ENCODE peak calls at places on chromosomes 13 and 19, in four cellular contexts. One of them, this sample, is unnamed.

GRCh38 chr19:41373993-41374392 is 2.3 kb upstream of the TMEM91 start:
- DNase-seq in A549: no peak
- DNase-seq in GM12878: no peak
- DNase-seq in HCT116: no peak
- DNase-seq in this sample: peak

GRCh38 chr13:112983428-112984196 is 14.6 kb downstream of the MCF2L start:
- DNase-seq in GM12878: no peak
- DNase-seq in A549: no peak
- DNase-seq in HCT116: no peak
- DNase-seq in this sample: no peak

GRCh38 chr19:44640518-44640917 is 3.2 kb upstream of the PVR start:
- DNase-seq in GM12878: no peak
- DNase-seq in HCT116: no peak
- DNase-seq in A549: no peak
- DNase-seq in this sample: no peak

GRCh38 chr19:31518216-31518615 is 169.0 kb upstream of the TSHZ3 start:
- DNase-seq in HCT116: no peak
- DNase-seq in GM12878: no peak
- DNase-seq in A549: no peak
- DNase-seq in this sample: no peak

GRCh38 chr13:95050800-95051620 is 250.2 kb downstream of the ABCC4 start:
- DNase-seq in A549: no peak
- DNase-seq in GM12878: no peak
- DNase-seq in HCT116: no peak
- DNase-seq in this sample: no peak

GRCh38 chr19:19110410-19111137 is 27.7 kb downstream of the TMEM161A start:
- DNase-seq in HCT116: no peak
- DNase-seq in GM12878: no peak
- DNase-seq in A549: no peak
- DNase-seq in this sample: peak

GRCh38 chr19:16509141-16510061 is 13.2 kb downstream of the C19orf44 start:
- DNase-seq in GM12878: no peak
- DNase-seq in HCT116: no peak
- DNase-seq in A549: no peak
- DNase-seq in this sample: no peak

GRCh38 chr13:33509642-33510229 is 224.2 kb upstream of the STARD13 start:
- DNase-seq in HCT116: no peak
- DNase-seq in A549: no peak
- DNase-seq in GM12878: no peak
- DNase-seq in this sample: peak

GRCh38 chr19:40362160-40362559 is 13.7 kb downstream of the PLD3 start:
- DNase-seq in A549: no peak
- DNase-seq in GM12878: no peak
- DNase-seq in HCT116: no peak
- DNase-seq in this sample: no peak

GRCh38 chr13:44181938-44182337 is 191.7 kb upstream of the SERP2 start:
- DNase-seq in HCT116: no peak
- DNase-seq in A549: no peak
- DNase-seq in GM12878: no peak
- DNase-seq in this sample: no peak

GRCh38 chr19:54165222-54165621 is 5.7 kb upstream of the LENG1 start:
- DNase-seq in HCT116: no peak
- DNase-seq in GM12878: no peak
- DNase-seq in A549: no peak
- DNase-seq in this sample: no peak

GRCh38 chr19:43778651-43779050 is 2.1 kb downstream of the KCNN4 start:
- DNase-seq in HCT116: no peak
- DNase-seq in A549: no peak
- DNase-seq in GM12878: no peak
- DNase-seq in this sample: no peak

GRCh38 chr19:48966541-48967345 is 1.6 kb downstream of the FTL start:
- DNase-seq in HCT116: no peak
- DNase-seq in A549: no peak
- DNase-seq in GM12878: no peak
- DNase-seq in this sample: no peak
- TF ChIP-seq MAX in HCT116: no peak
- TF ChIP-seq MAX in A549: no peak
- TF ChIP-seq MAX in GM12878: no peak
- TF ChIP-seq MAX in this sample: no peak

GRCh38 chr13:45860240-45860639 is 8.7 kb upstream of the SIAH3 start:
- DNase-seq in A549: no peak
- DNase-seq in HCT116: no peak
- DNase-seq in GM12878: no peak
- DNase-seq in this sample: peak

GRCh38 chr13:45861352-45861751 is 9.8 kb upstream of the SIAH3 start:
- DNase-seq in A549: no peak
- DNase-seq in GM12878: no peak
- DNase-seq in HCT116: no peak
- DNase-seq in this sample: peak

GRCh38 chr13:45863716-45864590 is 12.4 kb upstream of the SIAH3 start:
- DNase-seq in HCT116: no peak
- DNase-seq in GM12878: no peak
- DNase-seq in A549: no peak
- DNase-seq in this sample: no peak

GRCh38 chr13:45865414-45865813 is 13.9 kb upstream of the SIAH3 start:
- DNase-seq in GM12878: no peak
- DNase-seq in A549: no peak
- DNase-seq in HCT116: no peak
- DNase-seq in this sample: no peak

DNA sequence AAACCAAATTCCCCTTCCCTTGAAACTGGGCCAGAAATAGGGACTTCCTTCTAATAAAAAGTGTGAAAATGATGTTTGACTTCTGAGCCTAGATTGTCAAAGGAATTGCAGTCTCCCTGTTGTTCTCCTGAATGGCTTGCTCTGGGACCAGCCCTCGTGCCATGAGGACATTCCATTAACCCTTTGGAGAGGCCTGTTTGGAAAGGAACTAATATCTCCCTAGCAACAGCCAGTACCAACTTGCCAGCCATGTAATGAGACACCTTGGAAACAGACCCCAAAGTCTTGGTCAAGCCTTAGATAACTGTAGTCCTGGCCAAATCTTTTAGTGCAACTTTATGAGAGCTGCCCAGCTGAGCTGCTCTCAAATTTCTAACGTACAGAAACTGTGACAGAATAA is 8.1 kb upstream of the SIAH3 start:
- DNase-seq in GM12878: no peak
- DNase-seq in A549: no peak
- DNase-seq in HCT116: no peak
- DNase-seq in this sample: no peak
- TF ChIP-seq MAX in GM12878: no peak
- TF ChIP-seq MAX in A549: no peak
- TF ChIP-seq MAX in HCT116: no peak
- TF ChIP-seq MAX in this sample: no peak

GRCh38 chr13:79491715-79492114 is 10.8 kb downstream of the NDFIP2 start:
- DNase-seq in A549: no peak
- DNase-seq in HCT116: no peak
- DNase-seq in GM12878: no peak
- DNase-seq in this sample: no peak
- TF ChIP-seq MAX in A549: no peak
- TF ChIP-seq MAX in HCT116: no peak
- TF ChIP-seq MAX in GM12878: no peak
- TF ChIP-seq MAX in this sample: no peak

DNA sequence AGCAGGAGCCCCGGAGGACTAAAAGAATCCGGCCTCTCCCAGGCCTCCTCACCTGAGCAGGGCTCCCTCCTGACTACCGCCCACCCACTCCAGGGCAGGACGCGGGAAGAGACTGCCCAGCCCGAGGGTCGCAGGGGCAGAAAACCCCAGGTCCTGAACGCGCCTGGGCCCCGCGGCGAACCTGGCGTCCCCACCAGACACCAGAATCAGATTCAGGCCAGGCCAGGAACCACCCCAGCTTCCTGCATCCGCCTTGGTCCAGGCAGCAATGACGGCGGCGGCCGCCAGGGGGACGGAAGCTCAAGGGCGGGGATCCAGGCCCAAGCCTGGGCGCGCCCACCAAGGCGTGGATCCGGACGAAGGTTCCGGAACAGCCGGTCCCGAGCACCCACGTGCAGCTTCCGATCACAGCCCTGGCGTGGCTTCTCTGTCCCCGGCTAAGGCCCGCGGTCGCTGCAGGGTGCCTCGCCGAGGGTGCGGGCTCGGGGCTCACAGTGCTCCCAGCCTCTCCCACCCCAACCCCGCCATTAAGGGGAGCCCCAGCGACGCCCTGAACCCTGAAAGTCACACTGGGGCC is 3.6 kb downstream of the LGALS7 start:
- DNase-seq in A549: peak
- DNase-seq in GM12878: no peak
- DNase-seq in HCT116: peak
- DNase-seq in this sample: peak
- TF ChIP-seq MAX in A549: peak
- TF ChIP-seq MAX in GM12878: peak
- TF ChIP-seq MAX in HCT116: peak
- TF ChIP-seq MAX in this sample: peak

DNA sequence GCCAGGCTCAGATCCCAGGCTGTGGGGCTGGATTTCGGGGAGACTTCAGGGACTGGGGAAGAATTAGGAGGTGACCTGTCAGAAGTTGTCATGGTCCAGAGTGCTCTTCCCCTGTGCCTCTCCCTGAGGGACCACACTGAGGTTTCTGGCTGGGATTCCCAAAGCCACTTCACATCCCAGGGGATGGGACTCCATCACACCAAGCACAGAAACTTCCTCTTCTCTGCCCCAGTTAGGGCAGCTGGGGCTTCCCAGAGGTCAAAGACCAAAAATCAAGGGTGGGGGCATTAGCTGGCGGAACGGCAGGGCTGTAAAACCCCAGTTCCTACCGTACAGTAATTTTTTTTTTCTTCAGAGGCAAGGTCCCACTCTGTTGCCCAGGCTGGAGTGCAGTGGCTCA is 7.4 kb downstream of the FCER2 start:
- DNase-seq in A549: no peak
- DNase-seq in GM12878: no peak
- DNase-seq in HCT116: no peak
- DNase-seq in this sample: no peak
- TF ChIP-seq MAX in A549: no peak
- TF ChIP-seq MAX in GM12878: no peak
- TF ChIP-seq MAX in HCT116: no peak
- TF ChIP-seq MAX in this sample: no peak

DNA sequence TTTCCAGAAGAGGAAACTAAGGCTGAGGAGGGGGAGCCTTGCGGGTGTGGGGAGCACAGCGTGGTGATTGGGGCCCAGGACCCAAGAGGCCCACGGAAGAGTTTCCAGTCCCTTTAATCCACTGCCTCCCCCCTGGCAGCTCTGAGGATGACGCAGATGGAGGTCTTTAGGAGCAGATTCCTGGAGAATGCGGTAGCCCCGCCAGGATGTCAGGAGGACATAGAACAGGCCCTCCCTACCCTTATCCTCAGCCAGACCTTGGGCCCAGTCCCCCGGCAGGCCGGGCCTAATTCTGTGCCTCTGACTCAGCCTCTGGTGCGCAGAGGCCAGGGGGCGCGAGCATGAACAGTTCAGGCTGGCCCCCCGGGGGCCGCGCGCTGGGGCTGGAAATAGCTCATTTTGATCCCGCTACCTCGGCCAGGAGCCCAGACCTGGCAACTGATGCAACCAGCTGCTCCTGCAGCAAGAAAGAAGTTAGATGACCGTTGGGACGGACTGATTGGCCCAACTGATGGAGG is 461 bp upstream of the HSPB6 start:
- DNase-seq in HCT116: no peak
- DNase-seq in A549: peak
- DNase-seq in GM12878: no peak
- DNase-seq in this sample: peak
- TF ChIP-seq MAX in HCT116: no peak
- TF ChIP-seq MAX in A549: no peak
- TF ChIP-seq MAX in GM12878: no peak
- TF ChIP-seq MAX in this sample: no peak

GRCh38 chr19:50894478-50895356 is 16.5 kb downstream of the KLK4 start:
- DNase-seq in A549: no peak
- DNase-seq in GM12878: no peak
- DNase-seq in HCT116: no peak
- DNase-seq in this sample: no peak

GRCh38 chr19:50890422-50891252 is 17.4 kb downstream of the KLK2 start:
- DNase-seq in A549: peak
- DNase-seq in HCT116: no peak
- DNase-seq in GM12878: peak
- DNase-seq in this sample: no peak

GRCh38 chr19:50891253-50891625 is 18.0 kb downstream of the KLK2 start:
- DNase-seq in GM12878: no peak
- DNase-seq in HCT116: no peak
- DNase-seq in A549: no peak
- DNase-seq in this sample: no peak

GRCh38 chr19:50896591-50897190 is 14.5 kb downstream of the KLK4 start:
- DNase-seq in A549: no peak
- DNase-seq in HCT116: peak
- DNase-seq in GM12878: peak
- DNase-seq in this sample: no peak

DNA sequence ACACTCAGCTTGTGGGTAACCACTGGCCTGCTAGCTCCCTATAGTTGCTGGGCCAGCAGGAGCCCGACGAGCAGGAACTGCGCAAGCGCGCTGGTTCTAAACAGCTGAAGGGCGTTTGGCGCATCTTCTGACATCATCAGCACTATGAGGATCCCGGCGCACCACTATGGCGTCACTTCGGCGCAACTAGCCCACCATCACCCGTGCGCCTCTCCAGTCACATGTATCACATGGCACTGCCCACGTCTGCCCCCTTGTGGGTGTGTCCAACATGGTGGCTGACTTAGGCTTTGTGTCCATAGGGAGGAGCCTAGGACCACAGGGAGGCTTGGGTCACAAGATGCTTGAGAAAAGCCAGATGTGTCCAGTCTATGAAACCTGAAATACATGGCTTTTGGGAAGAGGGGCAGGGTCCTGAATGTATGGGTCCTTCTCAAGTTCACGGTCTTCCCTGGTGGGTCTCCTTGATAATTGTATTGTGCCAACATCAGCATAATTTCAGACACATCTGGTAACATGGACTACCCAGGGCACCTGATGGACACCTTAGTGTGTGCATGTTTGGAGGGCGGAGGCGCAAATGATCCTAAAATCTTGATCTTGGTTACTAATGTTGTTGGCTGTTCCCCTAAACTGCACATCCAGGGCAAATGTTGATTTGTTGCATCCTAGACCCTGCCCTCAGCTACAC is 18.0 kb downstream of the KLK4 start:
- DNase-seq in A549: no peak
- DNase-seq in GM12878: no peak
- DNase-seq in HCT116: peak
- DNase-seq in this sample: no peak
- TF ChIP-seq MAX in A549: no peak
- TF ChIP-seq MAX in GM12878: no peak
- TF ChIP-seq MAX in HCT116: no peak
- TF ChIP-seq MAX in this sample: no peak

DNA sequence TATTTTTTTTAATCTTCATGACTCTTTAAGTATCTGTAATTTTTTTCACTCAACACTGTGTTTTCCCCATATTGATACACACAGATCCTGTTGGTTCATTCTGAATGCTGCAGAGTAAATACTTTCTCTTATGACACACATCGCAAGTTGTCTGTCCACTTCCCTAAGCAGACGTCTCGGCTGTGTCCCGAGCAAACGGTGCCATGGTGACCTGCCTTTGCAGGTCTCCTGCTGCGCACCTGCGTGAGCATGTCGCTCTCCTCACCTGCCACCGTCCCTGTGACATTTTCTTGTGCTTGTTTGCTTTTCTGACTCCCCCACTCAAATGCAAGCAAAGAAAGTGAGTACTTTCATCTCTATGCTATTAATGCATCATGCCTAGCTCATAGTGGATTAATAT is 57.8 kb downstream of the CCDC70 start:
- DNase-seq in A549: no peak
- DNase-seq in GM12878: no peak
- DNase-seq in HCT116: no peak
- DNase-seq in this sample: no peak
- TF ChIP-seq MAX in A549: no peak
- TF ChIP-seq MAX in GM12878: no peak
- TF ChIP-seq MAX in HCT116: no peak
- TF ChIP-seq MAX in this sample: no peak

This sample was measured in endothelial cell of umbilical vein.